ENCODE peak calls at places on chromosomes 5 and 9, in nine cellular contexts. O is cardiac fibroblast; T is fibroblast of lung; V is AG04450; H is cardiac muscle cell; M is effector memory CD4-positive, alpha-beta T cell; F is dorsolateral prefrontal cortex; L is BJ; K is CD4-positive, alpha-beta memory T cell. D is an unnamed sample.

GRCh38 chr9:133059623-133060022 is 2.2 kb upstream of the CEL start:
- DNase-seq in O (no peak), K (no peak), T (no peak), L (no peak), H (no peak), F (no peak), V (no peak), M (no peak), D (no peak)

GRCh38 chr5:1547236-1547635 is 23.5 kb upstream of the LPCAT1 start:
- DNase-seq in O (no peak), V (no peak), T (no peak), F (peak), L (no peak), H (no peak), M (no peak), K (no peak), D (no peak)

GRCh38 chr5:64682608-64683007 is 7.7 kb upstream of the SHISAL2B start:
- DNase-seq in O (no peak), K (no peak), F (no peak), V (no peak), H (peak), L (no peak), M (no peak), T (no peak), D (no peak)

GRCh38 chr5:6718161-6718681 is 5.0 kb downstream of the TENT4A start:
- DNase-seq in L (no peak), M (no peak), K (no peak), T (no peak), O (no peak), F (no peak), H (no peak), V (no peak), D (no peak)

GRCh38 chr5:167970002-167970401 is 321.4 kb upstream of the WWC1 start:
- DNase-seq in L (peak), M (no peak), T (peak), F (no peak), V (no peak), H (no peak), K (no peak), O (peak), D (no peak)

GRCh38 chr5:171630047-171630669 is 155.5 kb upstream of the SMIM23 start:
- DNase-seq in T (peak), H (peak), F (peak), L (no peak), O (peak), M (no peak), V (peak), K (no peak), D (peak)

GRCh38 chr5:2224689-2225088 is 342.0 kb upstream of the IRX4 start:
- DNase-seq in K (no peak), T (no peak), L (no peak), M (no peak), O (no peak), F (no peak), V (no peak), H (no peak), D (no peak)

GRCh38 chr5:133838286-133838685 is 130.1 kb downstream of the C5orf15 start:
- DNase-seq in O (no peak), L (no peak), T (no peak), K (no peak), F (peak), V (no peak), M (no peak), H (no peak), D (no peak)

GRCh38 chr5:10330511-10331105 is 22.9 kb upstream of the MARCHF6 start:
- DNase-seq in L (no peak), V (no peak), K (no peak), O (no peak), T (no peak), H (no peak), F (no peak), M (no peak), D (no peak)

GRCh38 chr9:35102465-35102768 is 514 bp downstream of the STOML2 start:
- DNase-seq in M (no peak), L (no peak), V (no peak), H (no peak), T (no peak), O (peak), K (no peak), F (no peak), D (no peak)

GRCh38 chr5:127705120-127705892 is 2.1 kb downstream of the CCDC192 start:
- DNase-seq in T (peak), H (no peak), L (peak), F (no peak), K (no peak), M (no peak), O (peak), V (peak), D (no peak)

GRCh38 chr5:116437351-116437705 is 137.3 kb downstream of the SEMA6A start:
- DNase-seq in T (no peak), O (no peak), K (no peak), L (no peak), M (no peak), F (no peak), V (no peak), H (no peak), D (no peak)

GRCh38 chr9:132647806-132648205 is 22.0 kb downstream of the DDX31 start:
- DNase-seq in K (no peak), H (no peak), T (peak), V (no peak), L (no peak), O (peak), M (no peak), F (no peak), D (no peak)

GRCh38 chr5:107772418-107773310 is 101.9 kb upstream of the EFNA5 start:
- DNase-seq in O (no peak), L (no peak), V (no peak), H (peak), M (no peak), K (no peak), T (no peak), F (no peak), D (no peak)

GRCh38 chr5:96522635-96523355 is 89.7 kb upstream of the PCSK1 start:
- DNase-seq in T (peak), F (no peak), L (no peak), M (no peak), K (no peak), V (no peak), O (no peak), H (no peak), D (no peak)

GRCh38 chr5:143887302-143887638 is 75.3 kb downstream of the HMHB1 start:
- DNase-seq in O (peak), M (no peak), T (peak), L (no peak), F (no peak), V (no peak), H (peak), K (no peak), D (no peak)

GRCh38 chr9:101369286-101369685 is 15.5 kb downstream of the BAAT start:
- DNase-seq in T (no peak), V (no peak), H (no peak), L (no peak), M (no peak), O (peak), K (no peak), F (no peak), D (no peak)

GRCh38 chr5:17691781-17692180 is 57.5 kb downstream of the TAF11L14 start:
- DNase-seq in T (no peak), L (no peak), F (no peak), K (no peak), H (no peak), O (no peak), M (no peak), V (no peak), D (no peak)

GRCh38 chr5:31471040-31471439 is 60.9 kb downstream of the DROSHA start:
- DNase-seq in H (no peak), K (no peak), L (no peak), O (no peak), M (no peak), V (no peak), F (no peak), T (peak), D (no peak)

GRCh38 chr9:127574089-127574921 is 37.8 kb upstream of the STXBP1 start:
- DNase-seq in L (no peak), O (peak), H (no peak), M (no peak), F (no peak), V (no peak), T (no peak), K (no peak), D (no peak)

GRCh38 chr5:115859378-115859777 is 17.6 kb downstream of the AP3S1 start:
- DNase-seq in T (no peak), L (no peak), M (no peak), F (no peak), H (no peak), O (no peak), K (no peak), V (no peak), D (no peak)

GRCh38 chr9:112097712-112098688 is 77.1 kb downstream of the SUSD1 start:
- DNase-seq in M (peak), K (peak), L (no peak), V (peak), T (peak), H (peak), F (no peak), O (peak), D (peak)

GRCh38 chr9:133522073-133522910 is 2.5 kb downstream of the MYMK start:
- DNase-seq in M (no peak), T (no peak), L (no peak), K (no peak), O (no peak), H (no peak), V (no peak), F (no peak), D (no peak)

GRCh38 chr5:61604626-61605025 is 272.6 kb downstream of the ZSWIM6 start:
- DNase-seq in O (no peak), F (no peak), V (no peak), K (no peak), T (no peak), H (no peak), L (no peak), M (no peak), D (no peak)

GRCh38 chr5:146078566-146078965 is 26.8 kb downstream of the PLAC8L1 start:
- DNase-seq in O (no peak), K (no peak), T (no peak), F (no peak), L (no peak), M (no peak), H (no peak), V (no peak), D (no peak)

GRCh38 chr9:89640391-89640790 is 35.6 kb downstream of the GADD45G start:
- DNase-seq in M (no peak), T (no peak), F (peak), H (no peak), K (no peak), V (no peak), O (no peak), L (no peak), D (no peak)

GRCh38 chr9:137305788-137306545 is 3.9 kb upstream of the NRARP start:
- DNase-seq in K (no peak), F (peak), T (no peak), V (no peak), M (no peak), O (no peak), H (peak), L (no peak), D (no peak)

GRCh38 chr5:116002116-116002906 is 30.0 kb upstream of the ARL14EPL start:
- DNase-seq in O (peak), F (no peak), T (peak), M (no peak), K (no peak), V (no peak), H (no peak), L (no peak), D (no peak)

GRCh38 chr9:15873573-15874177 is 320.8 kb downstream of the CCDC171 start:
- DNase-seq in O (peak), T (peak), L (no peak), M (no peak), F (no peak), V (peak), H (peak), K (no peak), D (peak)

GRCh38 chr5:89535421-89535820 is 652.4 kb upstream of the MEF2C start:
- DNase-seq in F (no peak), T (no peak), K (no peak), H (no peak), M (no peak), V (no peak), L (no peak), O (no peak), D (no peak)

DNA sequence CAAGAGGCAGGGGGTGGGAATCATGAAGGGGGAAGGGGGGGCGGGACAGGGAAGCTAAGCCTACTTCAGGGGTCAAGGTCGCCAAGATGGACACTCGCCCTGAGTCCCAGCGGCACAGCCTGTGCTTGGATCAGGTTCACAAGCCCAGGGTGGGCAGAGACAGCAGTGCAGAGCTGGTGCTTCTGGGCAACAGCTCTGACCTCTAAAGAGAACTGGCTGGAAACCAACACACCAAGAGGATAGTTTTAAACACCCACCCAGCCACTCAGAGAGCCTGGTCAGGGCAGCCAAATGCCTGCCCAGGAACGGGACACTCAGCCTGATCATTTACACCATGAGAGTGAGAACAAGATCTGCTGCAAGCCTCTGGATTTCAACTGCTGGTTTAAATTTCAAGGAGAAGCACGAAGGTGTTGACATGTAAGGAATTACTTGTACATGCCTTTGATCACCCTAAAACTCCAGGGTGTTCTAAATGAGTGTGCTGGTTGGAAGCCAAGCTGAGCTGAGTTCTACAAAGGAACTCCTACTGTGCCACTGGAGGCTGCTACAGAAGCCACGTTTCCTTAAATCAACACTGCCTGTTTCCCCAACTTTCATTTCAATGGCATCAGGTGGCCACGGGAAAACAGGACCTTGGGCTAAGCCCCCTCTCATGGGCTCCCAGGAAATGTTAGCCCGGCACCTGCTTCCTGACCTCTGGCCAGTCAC is 91.5 kb downstream of the TTLL11 start:
- DNase-seq in M (no peak), K (no peak), H (peak), T (no peak), L (no peak), F (no peak), V (no peak), O (peak), D (no peak)
- H3K4me3 ChIP-seq in M (no peak), K (no peak), H (no peak), T (no peak), L (no peak), F (no peak), V (no peak), O (no peak), D (no peak)

GRCh38 chr5:177508837-177509236 is 789 bp downstream of the DOK3 start:
- DNase-seq in H (no peak), O (no peak), T (no peak), M (no peak), F (no peak), V (no peak), K (no peak), L (no peak), D (no peak)

GRCh38 chr5:177510567-177511053 is 984 bp upstream of the DOK3 start:
- DNase-seq in O (no peak), H (no peak), M (no peak), K (no peak), F (no peak), L (no peak), V (no peak), T (no peak), D (no peak)

GRCh38 chr5:177508217-177508611 is 1.4 kb downstream of the DOK3 start:
- DNase-seq in F (no peak), V (no peak), L (no peak), O (no peak), K (no peak), T (no peak), H (no peak), M (no peak), D (no peak)

GRCh38 chr5:177509991-177510566 is 453 bp upstream of the DOK3 start:
- DNase-seq in L (no peak), F (no peak), T (no peak), M (no peak), H (no peak), V (no peak), K (no peak), O (no peak), D (no peak)

GRCh38 chr5:177509361-177509951 is at the start of gene DOK3:
- DNase-seq in T (no peak), K (no peak), O (no peak), L (no peak), M (no peak), H (no peak), V (no peak), F (no peak), D (no peak)
- H3K4me3 ChIP-seq in T (no peak), K (no peak), O (no peak), L (no peak), M (no peak), H (no peak), V (no peak), F (peak), D (no peak)

GRCh38 chr9:130824079-130824478 is 11.0 kb upstream of the ABL1 start:
- DNase-seq in M (no peak), V (no peak), F (no peak), T (no peak), L (no peak), K (no peak), O (no peak), H (no peak), D (no peak)

GRCh38 chr9:130825051-130825651 is 9.9 kb upstream of the ABL1 start:
- DNase-seq in K (no peak), L (no peak), M (no peak), F (no peak), V (no peak), T (peak), O (peak), H (peak), D (no peak)

GRCh38 chr9:130824616-130825015 is 10.4 kb upstream of the ABL1 start:
- DNase-seq in M (no peak), T (no peak), H (no peak), F (no peak), L (no peak), O (no peak), V (no peak), K (no peak), D (no peak)

GRCh38 chr9:130825809-130826208 is 9.2 kb upstream of the ABL1 start:
- DNase-seq in L (no peak), M (no peak), F (no peak), V (no peak), O (no peak), T (no peak), H (no peak), K (no peak), D (no peak)

GRCh38 chr9:130823435-130823834 is 11.6 kb upstream of the ABL1 start:
- DNase-seq in T (peak), L (no peak), M (no peak), K (no peak), V (no peak), H (no peak), O (no peak), F (no peak), D (no peak)
- H3K4me3 ChIP-seq in T (no peak), L (no peak), M (no peak), K (no peak), V (no peak), H (no peak), O (no peak), F (no peak), D (no peak)

GRCh38 chr9:97704851-97705250 is 7.7 kb upstream of the XPA start:
- DNase-seq in O (no peak), V (no peak), K (no peak), F (no peak), T (no peak), M (no peak), L (no peak), H (no peak), D (no peak)
- H3K4me3 ChIP-seq in O (no peak), V (no peak), K (no peak), F (no peak), T (no peak), M (no peak), L (no peak), H (no peak), D (no peak)

DNA sequence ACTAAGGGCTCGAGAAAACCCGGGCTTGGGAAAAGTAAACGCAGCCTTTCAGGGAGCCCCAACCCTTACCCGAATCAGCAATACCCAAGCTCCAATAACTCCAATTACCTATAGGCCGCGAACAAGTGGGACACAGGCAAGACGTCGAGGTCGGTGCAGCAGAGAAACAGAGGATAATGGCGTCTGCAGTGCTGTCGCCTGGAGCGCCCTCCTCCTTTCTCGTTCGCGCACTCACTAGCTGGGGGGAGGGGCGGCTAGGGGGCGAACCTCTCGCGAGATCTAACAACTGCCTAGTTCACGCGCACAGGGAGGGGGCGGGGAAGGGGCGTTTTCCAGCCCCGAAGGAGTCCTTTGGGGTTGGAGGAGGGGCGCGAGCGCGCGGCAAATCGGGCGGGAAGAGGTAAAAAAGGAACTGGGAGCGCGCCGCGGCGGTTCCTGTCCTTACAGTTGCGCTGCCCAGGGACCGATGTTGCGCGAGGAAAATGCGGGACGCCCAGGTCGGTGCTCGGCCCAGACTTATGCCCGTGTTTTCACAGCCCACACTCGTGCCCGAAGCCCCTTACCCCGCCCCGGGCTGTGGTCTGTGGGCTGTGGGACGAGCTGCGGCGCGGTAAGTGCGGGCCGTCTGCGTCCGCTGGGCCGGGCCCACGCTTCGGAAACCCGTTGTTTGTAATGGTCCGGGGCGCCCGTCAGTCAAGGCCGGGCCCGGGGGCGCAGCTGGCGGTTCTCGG is at the start of gene RMI1:
- DNase-seq in F (peak), O (peak), L (peak), T (peak), H (peak), M (peak), V (peak), K (peak), D (peak)
- H3K4me3 ChIP-seq in F (peak), O (peak), L (peak), T (peak), H (peak), M (peak), V (peak), K (peak), D (peak)

GRCh38 chr9:83992901-83993300 is 12.3 kb downstream of the RMI1 start:
- DNase-seq in O (no peak), V (no peak), M (no peak), K (no peak), F (no peak), H (no peak), T (no peak), L (no peak), D (no peak)
- H3K4me3 ChIP-seq in O (no peak), V (no peak), M (no peak), K (no peak), F (no peak), H (no peak), T (no peak), L (no peak), D (no peak)